ENCODE peak calls at places on chromosomes 13 and 19, in six cellular contexts. G is A549, Q is H1, Z is K562, U is SK-N-SH, E is GM12878. R is an unnamed sample.

GRCh38 chr19:47228168-47228936 is 2.6 kb downstream of the BBC3 start:
- DNase-seq in G (peak), Q (no peak), Z (peak), U (peak), E (no peak), R (peak)

GRCh38 chr13:46903748-46904147 is 6.9 kb upstream of the HTR2A start:
- DNase-seq in G (no peak), Q (no peak), Z (no peak), U (no peak), E (no peak), R (no peak)

GRCh38 chr13:110154370-110155031 is 152.5 kb downstream of the COL4A1 start:
- DNase-seq in G (no peak), Q (no peak), Z (no peak), U (no peak), E (no peak), R (no peak)

GRCh38 chr13:42781362-42781761 is at the start of gene FAM216B:
- DNase-seq in G (no peak), Q (no peak), Z (no peak), U (no peak), E (no peak), R (no peak)

GRCh38 chr13:48567521-48568331 is 34.8 kb upstream of the RCBTB2 start:
- DNase-seq in G (no peak), Q (no peak), Z (no peak), U (no peak), E (no peak), R (peak)

GRCh38 chr19:5289060-5289990 is 51.3 kb downstream of the PTPRS start:
- DNase-seq in G (no peak), Q (no peak), Z (no peak), U (peak), E (no peak), R (no peak)

GRCh38 chr13:34179481-34179880 is 361.5 kb downstream of the RFC3 start:
- DNase-seq in G (no peak), Q (no peak), Z (no peak), U (no peak), E (no peak), R (no peak)

GRCh38 chr13:48094404-48094780 is 512 bp downstream of the MED4 start:
- DNase-seq in G (no peak), Q (no peak), Z (no peak), U (no peak), E (no peak), R (no peak)

GRCh38 chr19:50460161-50460765 is 16.0 kb upstream of the EMC10 start:
- DNase-seq in G (peak), Q (no peak), Z (no peak), U (no peak), E (peak), R (peak)

GRCh38 chr19:28046932-28047331 is 1166.0 kb downstream of the UQCRFS1 start:
- DNase-seq in G (no peak), Q (no peak), Z (no peak), U (no peak), E (no peak), R (no peak)

GRCh38 chr19:47762151-47762550 is 16.4 kb upstream of the SELENOW start:
- DNase-seq in G (no peak), Q (no peak), Z (no peak), U (no peak), E (no peak), R (no peak)

GRCh38 chr19:16441661-16442071 is 30.1 kb downstream of the EPS15L1 start:
- DNase-seq in G (peak), Q (no peak), Z (peak), U (peak), E (no peak), R (no peak)

GRCh38 chr13:30872685-30873443 is 33.2 kb upstream of the MEDAG start:
- DNase-seq in G (no peak), Q (no peak), Z (no peak), U (peak), E (no peak), R (peak)

GRCh38 chr13:27510082-27510481 is 59.7 kb upstream of the MTIF3 start:
- DNase-seq in G (no peak), Q (no peak), Z (no peak), U (no peak), E (no peak), R (no peak)

GRCh38 chr19:16942583-16942982 is 53.8 kb downstream of the F2RL3 start:
- DNase-seq in G (no peak), Q (no peak), Z (no peak), U (no peak), E (no peak), R (no peak)

GRCh38 chr13:33032037-33032625 is 15.9 kb downstream of the KL start:
- DNase-seq in G (no peak), Q (no peak), Z (no peak), U (no peak), E (no peak), R (no peak)

GRCh38 chr19:28913626-28914025 is 299.3 kb downstream of the UQCRFS1 start:
- DNase-seq in G (no peak), Q (no peak), Z (no peak), U (no peak), E (no peak), R (no peak)

GRCh38 chr13:97337985-97338384 is 96.0 kb upstream of the RAP2A start:
- DNase-seq in G (no peak), Q (no peak), Z (no peak), U (no peak), E (no peak), R (no peak)

GRCh38 chr19:54465367-54466109 is 2.0 kb upstream of the LENG9 start:
- DNase-seq in G (no peak), Q (no peak), Z (no peak), U (no peak), E (no peak), R (no peak)

GRCh38 chr13:24228852-24229458 is 68.4 kb downstream of the SPATA13 start:
- DNase-seq in G (peak), Q (no peak), Z (peak), U (peak), E (no peak), R (peak)

GRCh38 chr19:1063030-1063908 is 3.7 kb upstream of the ARHGAP45 start:
- DNase-seq in G (peak), Q (no peak), Z (peak), U (peak), E (no peak), R (no peak)

GRCh38 chr19:3606174-3606689 is 443 bp downstream of the TBXA2R start:
- DNase-seq in G (no peak), Q (no peak), Z (peak), U (peak), E (no peak), R (no peak)

GRCh38 chr13:114128624-114129522 is 3.5 kb downstream of the RASA3 start:
- DNase-seq in G (no peak), Q (no peak), Z (peak), U (no peak), E (peak), R (no peak)

GRCh38 chr13:32135655-32136054 is 104.1 kb downstream of the FRY start:
- DNase-seq in G (no peak), Q (no peak), Z (no peak), U (no peak), E (no peak), R (no peak)

GRCh38 chr19:31276831-31277230 is 72.4 kb downstream of the TSHZ3 start:
- DNase-seq in G (no peak), Q (no peak), Z (no peak), U (no peak), E (no peak), R (no peak)

GRCh38 chr19:40263440-40264313 is 21.5 kb downstream of the AKT2 start:
- DNase-seq in G (no peak), Q (no peak), Z (no peak), U (no peak), E (no peak), R (no peak)

GRCh38 chr19:38392707-38393308 is 4.3 kb downstream of the SPRED3 start:
- DNase-seq in G (peak), Q (no peak), Z (peak), U (no peak), E (no peak), R (peak)

GRCh38 chr19:21595185-21595584 is 89.8 kb downstream of the ZNF429 start:
- DNase-seq in G (no peak), Q (no peak), Z (no peak), U (no peak), E (no peak), R (no peak)

DNA sequence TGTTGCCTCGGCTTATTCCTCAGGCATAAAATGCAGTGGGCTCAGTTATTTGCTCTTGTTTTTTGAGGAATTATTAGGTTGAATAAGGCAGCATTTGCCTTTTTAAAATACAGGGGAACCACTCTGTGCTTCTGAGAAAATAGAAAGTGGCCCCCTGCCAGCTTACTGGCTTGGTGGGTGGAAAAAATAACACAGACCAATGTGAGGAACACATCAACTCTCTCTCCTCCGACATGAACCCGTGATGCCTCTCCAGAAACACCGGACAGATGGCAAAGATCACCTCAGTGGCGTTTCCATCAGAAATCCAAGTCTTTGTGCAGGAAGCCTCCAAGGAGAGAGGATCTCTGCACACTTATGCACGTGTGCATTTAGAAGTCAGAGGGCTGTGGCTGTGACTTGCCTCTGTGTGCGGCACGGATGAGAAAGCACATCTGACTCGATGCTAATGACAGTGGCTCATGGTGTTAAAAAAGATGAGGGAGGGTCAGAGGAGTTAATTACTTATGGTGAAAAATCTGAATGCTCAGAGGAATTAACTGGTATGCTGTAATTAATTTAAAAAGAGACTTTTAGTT is 112.3 kb upstream of the KLF12 start:
- DNase-seq in G (no peak), Q (no peak), Z (no peak), U (no peak), E (no peak), R (no peak)
- H3K4me2 ChIP-seq in G (no peak), Q (no peak), Z (no peak), U (no peak), E (no peak), R (no peak)

DNA sequence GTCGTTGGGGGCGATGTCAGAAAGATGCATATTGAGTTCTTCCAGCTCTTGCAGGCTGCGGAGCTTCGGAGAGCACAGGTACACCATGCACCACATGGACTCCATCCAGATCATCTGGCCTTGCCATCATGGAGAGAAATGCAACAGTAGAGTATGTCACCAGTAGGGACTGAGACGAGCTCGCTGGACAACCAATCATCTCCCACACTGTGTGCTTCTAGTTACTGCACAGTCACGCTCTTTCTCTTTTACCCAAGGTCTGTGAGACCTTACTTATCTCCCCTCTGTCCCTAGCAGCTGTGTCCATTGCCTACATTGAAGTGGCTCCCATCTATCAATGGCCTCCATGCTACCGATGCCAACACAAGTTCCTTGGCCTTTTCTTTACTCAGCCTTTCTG is 90.5 kb downstream of the C13orf42 start:
- DNase-seq in G (no peak), Q (no peak), Z (no peak), U (no peak), E (no peak), R (no peak)
- TF ChIP-seq CHD2 in G (no peak), Q (no peak), Z (no peak), U (no peak), E (no peak), R (no peak)

GRCh38 chr13:101523154-101523669 is 70.7 kb downstream of the ITGBL1 start:
- DNase-seq in G (no peak), Q (no peak), Z (no peak), U (no peak), E (no peak), R (no peak)

GRCh38 chr13:101523732-101524131 is 71.3 kb downstream of the ITGBL1 start:
- DNase-seq in G (no peak), Q (no peak), Z (no peak), U (no peak), E (no peak), R (no peak)

GRCh38 chr13:101520672-101521071 is 68.2 kb downstream of the ITGBL1 start:
- DNase-seq in G (no peak), Q (no peak), Z (no peak), U (no peak), E (no peak), R (no peak)

GRCh38 chr13:101522607-101523006 is 70.1 kb downstream of the ITGBL1 start:
- DNase-seq in G (no peak), Q (no peak), Z (no peak), U (no peak), E (no peak), R (peak)

DNA sequence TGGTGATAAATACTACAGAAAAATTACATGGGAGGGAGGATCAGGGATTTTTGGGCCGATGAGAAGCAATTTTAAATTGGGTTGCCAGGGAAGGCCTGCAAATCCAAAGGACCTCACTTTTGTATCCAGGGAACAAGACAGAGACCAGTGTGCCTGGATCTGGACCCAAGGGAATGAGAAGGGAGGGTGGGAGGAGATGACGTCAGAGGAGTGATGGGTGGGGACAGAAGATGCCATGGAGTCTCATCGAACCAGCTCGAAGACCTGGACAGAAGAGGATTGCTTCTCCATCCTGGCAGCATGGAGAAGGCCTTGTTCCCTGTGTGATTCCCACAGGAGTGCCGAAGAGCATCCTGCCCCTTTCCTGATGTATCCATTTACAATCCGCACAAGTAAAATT is 68.9 kb downstream of the ITGBL1 start:
- DNase-seq in G (no peak), Q (no peak), Z (no peak), U (no peak), E (no peak), R (no peak)
- H3K4me2 ChIP-seq in G (no peak), Q (no peak), Z (no peak), U (peak), E (no peak), R (no peak)

DNA sequence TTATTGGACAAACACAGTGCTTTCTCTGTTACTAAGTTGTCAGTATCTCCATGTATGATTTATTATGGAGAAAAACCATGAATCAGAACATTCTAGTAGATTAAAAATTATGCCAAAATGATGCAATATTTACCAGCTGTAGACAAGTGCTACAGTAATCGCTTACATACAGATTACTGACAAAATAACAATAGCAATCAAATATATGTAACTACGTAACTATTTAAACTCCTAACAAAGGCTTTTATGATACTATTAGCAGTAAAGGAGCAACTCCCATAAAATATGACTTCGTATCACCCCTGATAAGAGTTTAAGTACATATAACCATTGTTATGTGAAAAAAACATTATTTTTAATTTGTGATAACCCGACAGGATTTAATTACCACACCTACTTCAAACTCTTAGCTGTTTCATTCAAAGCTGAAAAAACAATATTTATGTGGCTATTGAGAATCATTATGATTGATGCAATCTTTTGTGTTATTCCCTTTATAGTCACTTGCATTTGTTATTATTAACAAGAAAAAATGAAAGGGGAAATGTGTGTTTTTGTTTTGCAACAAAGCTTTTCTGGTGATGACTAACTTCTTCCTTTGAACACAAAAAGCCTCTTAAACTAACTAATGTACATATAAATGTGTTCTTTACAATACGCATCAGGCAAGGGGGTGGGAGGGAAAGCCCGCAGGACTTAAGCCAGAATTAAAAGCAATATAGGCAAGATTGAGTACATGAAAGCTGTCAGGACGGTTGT is 147.4 kb downstream of the ABCC4 start:
- DNase-seq in G (no peak), Q (peak), Z (no peak), U (no peak), E (no peak), R (no peak)
- TF ChIP-seq CHD2 in G (no peak), Q (no peak), Z (no peak), U (no peak), E (no peak), R (no peak)

GRCh38 chr13:73961181-73961580 is 173.0 kb downstream of the KLF12 start:
- DNase-seq in G (no peak), Q (no peak), Z (no peak), U (no peak), E (no peak), R (no peak)
- H3K4me2 ChIP-seq in G (no peak), Q (no peak), Z (no peak), U (no peak), E (peak), R (no peak)

DNA sequence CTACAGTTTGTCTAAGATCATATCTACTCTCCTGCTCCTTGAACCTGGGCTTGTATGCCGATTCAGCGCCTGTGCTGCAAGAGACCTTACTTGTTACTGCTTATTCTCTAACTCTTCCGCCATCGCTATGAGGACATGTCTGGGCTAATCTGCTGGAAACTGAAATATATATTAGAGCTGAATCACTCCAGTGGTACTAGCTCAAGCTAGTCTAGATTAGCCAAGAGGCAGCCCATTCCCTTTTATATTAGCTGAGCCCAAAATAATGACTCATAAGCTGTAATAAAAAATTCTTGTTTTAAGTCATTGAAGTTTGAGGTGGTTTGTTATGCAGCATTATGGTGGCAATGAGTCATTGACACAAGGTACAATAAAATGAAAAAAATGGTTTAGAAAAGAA is 52.8 kb downstream of the SLC6A16 start:
- DNase-seq in G (peak), Q (no peak), Z (no peak), U (no peak), E (no peak), R (no peak)
- TF ChIP-seq CHD2 in G (no peak), Q (no peak), Z (no peak), U (no peak), E (no peak), R (no peak)

GRCh38 chr19:18656337-18657086 is 19.7 kb downstream of the KLHL26 start:
- DNase-seq in G (no peak), Q (no peak), Z (no peak), U (no peak), E (no peak), R (no peak)

GRCh38 chr19:18658366-18658855 is 21.6 kb downstream of the KLHL26 start:
- DNase-seq in G (no peak), Q (no peak), Z (no peak), U (no peak), E (no peak), R (no peak)

GRCh38 chr19:18655173-18655844 is 18.5 kb downstream of the KLHL26 start:
- DNase-seq in G (no peak), Q (no peak), Z (no peak), U (no peak), E (no peak), R (no peak)

GRCh38 chr19:18659281-18660050 is 22.6 kb downstream of the KLHL26 start:
- DNase-seq in G (no peak), Q (no peak), Z (no peak), U (peak), E (no peak), R (no peak)

GRCh38 chr19:18657590-18658365 is 20.9 kb downstream of the KLHL26 start:
- DNase-seq in G (peak), Q (no peak), Z (peak), U (peak), E (no peak), R (no peak)
- H3K4me2 ChIP-seq in G (no peak), Q (no peak), Z (no peak), U (no peak), E (no peak), R (no peak)